ENCODE peak calls at places on chromosomes 4 and X, in six cellular contexts. P is Kasumi-1, Q is non-pigmented ciliary epithelial cell, Y is GM04504, A is C1 segment of cervical spinal cord, W is fibroblast of the conjunctiva. B is an unnamed sample.

GRCh38 chr4:132797856-132798255 is 351.2 kb upstream of the PCDH10 start:
- DNase-seq in P (no peak), Q (no peak), Y (no peak), A (no peak), W (no peak), B (no peak)

GRCh38 chr4:140937866-140938265 is 181.7 kb upstream of the TBC1D9 start:
- DNase-seq in P (no peak), Q (peak), Y (peak), A (no peak), W (peak), B (no peak)

GRCh38 chrX:19886888-19887531 is 390 bp downstream of the SH3KBP1 start:
- DNase-seq in P (no peak), Q (no peak), Y (no peak), A (no peak), W (no peak), B (peak)

GRCh38 chr4:15003441-15003890 is 1.2 kb downstream of the CPEB2 start:
- DNase-seq in P (no peak), Q (no peak), Y (no peak), A (peak), W (no peak), B (peak)

GRCh38 chr4:102620697-102621497 is 119.7 kb downstream of the NFKB1 start:
- DNase-seq in P (peak), Q (peak), Y (peak), A (peak), W (peak), B (no peak)

GRCh38 chrX:140514554-140514953 is 9.7 kb upstream of the SOX3 start:
- DNase-seq in P (no peak), Q (no peak), Y (no peak), A (no peak), W (no peak), B (no peak)

GRCh38 chr4:139746430-139746829 is 80.8 kb downstream of the MGST2 start:
- DNase-seq in P (no peak), Q (no peak), Y (no peak), A (no peak), W (no peak), B (no peak)

GRCh38 chr4:111323916-111324315 is 701.0 kb upstream of the PITX2 start:
- DNase-seq in P (no peak), Q (peak), Y (no peak), A (no peak), W (no peak), B (no peak)

GRCh38 chrX:132622130-132622529 is 133.3 kb upstream of the MBNL3 start:
- DNase-seq in P (no peak), Q (peak), Y (no peak), A (no peak), W (no peak), B (no peak)

GRCh38 chrX:11611161-11611560 is 54.6 kb downstream of the ARHGAP6 start:
- DNase-seq in P (no peak), Q (no peak), Y (no peak), A (no peak), W (no peak), B (no peak)

GRCh38 chr4:31124008-31124645 is 404.0 kb downstream of the PCDH7 start:
- DNase-seq in P (no peak), Q (no peak), Y (no peak), A (no peak), W (no peak), B (no peak)

GRCh38 chr4:132557660-132558059 is 591.4 kb upstream of the PCDH10 start:
- DNase-seq in P (no peak), Q (no peak), Y (no peak), A (no peak), W (no peak), B (no peak)

GRCh38 chr4:150962245-150962644 is 52.8 kb downstream of the LRBA start:
- DNase-seq in P (no peak), Q (no peak), Y (no peak), A (no peak), W (no peak), B (no peak)

GRCh38 chr4:145589923-145590702 is 29.1 kb upstream of the MMAA start:
- DNase-seq in P (no peak), Q (no peak), Y (no peak), A (no peak), W (no peak), B (no peak)

GRCh38 chr4:4593596-4593995 is 51.7 kb upstream of the STX18 start:
- DNase-seq in P (no peak), Q (no peak), Y (no peak), A (no peak), W (no peak), B (no peak)

GRCh38 chr4:52019941-52020657 is at the start of gene LRRC66:
- DNase-seq in P (peak), Q (no peak), Y (no peak), A (no peak), W (no peak), B (no peak)

GRCh38 chr4:145736241-145736831 is 56.4 kb downstream of the C4orf51 start:
- DNase-seq in P (no peak), Q (no peak), Y (peak), A (no peak), W (peak), B (no peak)